ENCODE peak calls at places on chromosomes 13 and 19, in eight cellular contexts. N, S, X, P, L, T, Q and Y are unnamed samples.

GRCh38 chr13:111046590-111047141 is 68.4 kb upstream of the ARHGEF7 start:
- DNase-seq in S (no peak), P (no peak), T (no peak), Q (no peak), X (no peak), N (no peak), L (no peak), Y (no peak)

GRCh38 chr13:77784531-77784930 is 87.0 kb downstream of the SLAIN1 start:
- DNase-seq in Q (peak), L (no peak), N (no peak), S (no peak), X (no peak), T (no peak), P (no peak), Y (no peak)

GRCh38 chr19:2552859-2553258 is 76.9 kb downstream of the GADD45B start:
- DNase-seq in Q (no peak), N (peak), L (peak), X (no peak), T (no peak), P (no peak), S (no peak), Y (peak)

GRCh38 chr19:46431824-46432223 is 3.1 kb upstream of the PNMA8C start:
- DNase-seq in T (peak), X (no peak), P (no peak), Q (no peak), N (no peak), S (no peak), L (no peak), Y (no peak)

GRCh38 chr13:108508263-108508662 is 121.1 kb upstream of the MYO16 start:
- DNase-seq in L (no peak), S (no peak), N (no peak), T (no peak), P (no peak), X (no peak), Q (peak), Y (no peak)

GRCh38 chr19:40356681-40357595 is 8.4 kb downstream of the PLD3 start:
- DNase-seq in T (no peak), S (no peak), N (no peak), P (no peak), X (no peak), L (no peak), Q (no peak), Y (no peak)

GRCh38 chr13:44199627-44200207 is 173.9 kb upstream of the SERP2 start:
- DNase-seq in L (no peak), P (no peak), X (no peak), Q (no peak), T (no peak), N (no peak), S (no peak), Y (no peak)

GRCh38 chr13:99980201-99981114 is 1.1 kb upstream of the ZIC2 start:
- DNase-seq in Q (peak), L (peak), T (peak), N (peak), X (peak), S (peak), P (peak), Y (peak)

GRCh38 chr13:26837997-26838396 is 77.4 kb upstream of the GPR12 start:
- DNase-seq in X (no peak), T (no peak), N (no peak), L (no peak), P (no peak), Q (no peak), S (no peak), Y (no peak)

GRCh38 chr19:18091217-18091608 is 4.5 kb upstream of the IL12RB1 start:
- DNase-seq in S (peak), L (peak), N (peak), T (no peak), P (peak), X (no peak), Q (no peak), Y (peak)

GRCh38 chr19:7561229-7561806 is 25.8 kb downstream of the PNPLA6 start:
- DNase-seq in Q (no peak), L (no peak), S (no peak), P (no peak), T (no peak), N (no peak), X (no peak), Y (no peak)

GRCh38 chr13:106753241-106753640 is 185.3 kb upstream of the ARGLU1 start:
- DNase-seq in P (no peak), S (no peak), Q (peak), N (no peak), X (no peak), L (no peak), T (no peak), Y (no peak)

GRCh38 chr19:1177322-1178114 is 3.5 kb upstream of the SBNO2 start:
- DNase-seq in N (no peak), T (no peak), S (no peak), Q (no peak), L (no peak), P (no peak), X (no peak), Y (no peak)

GRCh38 chr13:30727491-30728350 is 7.6 kb upstream of the ALOX5AP start:
- DNase-seq in Q (no peak), N (no peak), L (no peak), P (no peak), T (no peak), S (no peak), X (peak), Y (no peak)

GRCh38 chr13:41942462-41943094 is 18.3 kb downstream of the VWA8 start:
- DNase-seq in P (no peak), S (no peak), Q (peak), L (no peak), X (peak), T (no peak), N (no peak), Y (no peak)

GRCh38 chr13:24181991-24182702 is 21.6 kb downstream of the SPATA13 start:
- DNase-seq in X (no peak), Q (no peak), N (no peak), P (no peak), L (no peak), S (no peak), T (peak), Y (no peak)

GRCh38 chr13:64551755-64552154 is 2678.4 kb downstream of the PCDH9 start:
- DNase-seq in T (no peak), P (no peak), S (no peak), L (no peak), N (no peak), X (no peak), Q (no peak), Y (no peak)

GRCh38 chr13:77002590-77003190 is 10.8 kb downstream of the CLN5 start:
- DNase-seq in X (peak), L (no peak), T (no peak), P (no peak), S (no peak), N (no peak), Q (peak), Y (no peak)

GRCh38 chr19:28218728-28219127 is 994.2 kb downstream of the UQCRFS1 start:
- DNase-seq in N (no peak), T (no peak), P (no peak), S (no peak), X (no peak), Q (no peak), L (no peak), Y (no peak)

GRCh38 chr19:48095637-48096175 is 14.9 kb downstream of the PLA2G4C start:
- DNase-seq in X (no peak), Q (no peak), L (no peak), P (no peak), S (no peak), N (no peak), T (no peak), Y (no peak)

GRCh38 chr13:98584668-98585397 is 7.9 kb upstream of the STK24 start:
- DNase-seq in Q (no peak), L (no peak), N (no peak), X (no peak), P (no peak), S (no peak), T (no peak), Y (no peak)

GRCh38 chr19:57813919-57814504 is 701 bp downstream of the ZNF552 start:
- DNase-seq in T (no peak), N (no peak), S (no peak), Q (no peak), L (no peak), P (no peak), X (no peak), Y (no peak)

GRCh38 chr19:42191855-42192254 is 25.6 kb downstream of the DEDD2 start:
- DNase-seq in T (no peak), S (no peak), P (no peak), N (no peak), L (peak), X (no peak), Q (no peak), Y (no peak)

GRCh38 chr19:12665281-12665573 is 1.3 kb downstream of the MAN2B1 start:
- DNase-seq in S (peak), T (no peak), L (peak), P (no peak), Q (no peak), N (peak), X (no peak), Y (peak)

GRCh38 chr13:113119166-113119821 is 3.3 kb upstream of the F10 start:
- DNase-seq in P (no peak), L (no peak), N (no peak), Q (no peak), T (no peak), X (no peak), S (no peak), Y (peak)

GRCh38 chr19:10812902-10813404 is 23.1 kb downstream of the TMED1 start:
- DNase-seq in Q (no peak), P (peak), L (peak), S (no peak), X (no peak), T (no peak), N (no peak), Y (no peak)

GRCh38 chr19:17659996-17660395 is 28.2 kb downstream of the UNC13A start:
- DNase-seq in N (no peak), L (no peak), S (no peak), X (no peak), P (no peak), T (no peak), Q (no peak), Y (no peak)

GRCh38 chr19:58519087-58519354 is 589 bp downstream of the ZBTB45 start:
- DNase-seq in N (peak), S (peak), P (no peak), L (peak), Q (peak), T (peak), X (peak), Y (peak)

GRCh38 chr19:53140351-53140750 is 7.6 kb upstream of the ZNF415 start:
- DNase-seq in X (no peak), S (no peak), Q (no peak), N (no peak), T (no peak), P (no peak), L (no peak), Y (no peak)

GRCh38 chr19:57576661-57577060 is 2.0 kb downstream of the ZNF416 start:
- DNase-seq in N (no peak), S (no peak), L (no peak), T (no peak), P (no peak), Q (no peak), X (no peak), Y (no peak)

GRCh38 chr13:112346899-112347229 is 29.3 kb upstream of the SPACA7 start:
- DNase-seq in T (no peak), P (no peak), S (no peak), L (no peak), Q (peak), N (no peak), X (no peak), Y (no peak)

GRCh38 chr13:20191902-20192469 is 752 bp downstream of the GJB2 start:
- DNase-seq in P (no peak), T (peak), N (no peak), Q (peak), X (no peak), S (no peak), L (no peak), Y (no peak)

GRCh38 chr13:109729031-109729870 is 57.1 kb downstream of the IRS2 start:
- DNase-seq in L (no peak), P (no peak), Q (peak), X (no peak), N (no peak), T (no peak), S (no peak), Y (no peak)

GRCh38 chr13:72530471-72530870 is 197.0 kb downstream of the MZT1 start:
- DNase-seq in Q (no peak), X (no peak), L (no peak), T (no peak), N (no peak), S (no peak), P (no peak), Y (no peak)